ENCODE peak calls at places on chromosome 1, in five cellular contexts. O, I, D, J and Y are unnamed samples.

GRCh38 chr1:44406761-44407429 is 1.8 kb downstream of the RNF220 start:
- DNase-seq in J (no peak), I (no peak), D (no peak), O (peak; percentile 18), Y (peak; percentile 28)

GRCh38 chr1:153513023-153513422 is 22.8 kb downstream of the S100A6 start:
- DNase-seq in D (no peak), J (no peak), I (no peak), O (no peak), Y (no peak)

GRCh38 chr1:42734201-42735035 is 5.6 kb downstream of the CLDN19 start:
- DNase-seq in I (no peak), D (no peak), O (no peak), J (no peak), Y (no peak)

GRCh38 chr1:51313961-51314777 is 16.2 kb downstream of the TTC39A start:
- DNase-seq in D (no peak), O (no peak), I (no peak), J (no peak), Y (peak; percentile 85)

GRCh38 chr1:160429125-160429551 is 28.8 kb downstream of the VANGL2 start:
- DNase-seq in D (no peak), J (no peak), O (no peak), I (no peak), Y (no peak)

GRCh38 chr1:64167176-64167575 is 36.2 kb upstream of the UBE2U start:
- DNase-seq in D (no peak), I (no peak), J (no peak), O (no peak), Y (no peak)

GRCh38 chr1:185170291-185170848 is 13.4 kb downstream of the SWT1 start:
- DNase-seq in I (peak; percentile 5), O (peak; percentile 39), J (peak; percentile 52), D (no peak), Y (peak; percentile 77)

GRCh38 chr1:109864960-109865611 is 45.6 kb upstream of the CSF1 start:
- DNase-seq in D (no peak), J (peak; percentile 39), I (no peak), O (no peak), Y (peak; percentile 19)

GRCh38 chr1:8263806-8264205 is 54.1 kb upstream of the SLC45A1 start:
- DNase-seq in I (no peak), J (no peak), D (no peak), O (no peak), Y (no peak)

GRCh38 chr1:241336335-241336734 is 20.7 kb downstream of the RGS7 start:
- DNase-seq in O (no peak), I (no peak), D (no peak), J (no peak), Y (peak; percentile 31)

GRCh38 chr1:75198761-75199160 is 64.6 kb downstream of the LHX8 start:
- DNase-seq in J (no peak), O (no peak), D (no peak), I (no peak), Y (no peak)

GRCh38 chr1:48495166-48495565 is 23.2 kb upstream of the SPATA6 start:
- DNase-seq in J (no peak), O (no peak), D (no peak), I (no peak), Y (no peak)

GRCh38 chr1:246063013-246063616 is 444.0 kb downstream of the SMYD3 start:
- DNase-seq in O (no peak), D (no peak), I (no peak), J (no peak), Y (no peak)

GRCh38 chr1:48627467-48627866 is 149.2 kb downstream of the BEND5 start:
- DNase-seq in I (no peak), D (no peak), J (no peak), O (no peak), Y (no peak)

GRCh38 chr1:173506437-173506836 is 29.3 kb downstream of the PRDX6 start:
- DNase-seq in D (no peak), J (no peak), I (no peak), O (no peak), Y (no peak)

GRCh38 chr1:17075470-17076255 is 21.8 kb upstream of the SDHB start:
- DNase-seq in I (no peak), O (no peak), J (no peak), D (no peak), Y (peak; percentile 38)

GRCh38 chr1:43354936-43355335 is 3.8 kb upstream of the CDC20 start:
- DNase-seq in O (no peak), D (no peak), J (no peak), I (no peak), Y (no peak)

GRCh38 chr1:3747522-3747848 is 4.8 kb upstream of the CCDC27 start:
- DNase-seq in J (no peak), O (no peak), I (no peak), D (no peak), Y (no peak)

GRCh38 chr1:178324003-178324402 is 172.8 kb downstream of the CLEC20A start:
- DNase-seq in J (no peak), I (no peak), O (no peak), D (no peak), Y (no peak)

GRCh38 chr1:2470290-2471158 is 5.6 kb upstream of the PLCH2 start:
- DNase-seq in I (no peak), D (no peak), J (no peak), O (no peak), Y (no peak)

GRCh38 chr1:63073530-63074306 is 248.6 kb upstream of the FOXD3 start:
- DNase-seq in J (peak; percentile 39), O (no peak), D (no peak), I (no peak), Y (peak; percentile 16)

GRCh38 chr1:39508857-39509305 is 17.4 kb downstream of the BMP8A start:
- DNase-seq in D (no peak), O (no peak), J (no peak), I (no peak), Y (peak; percentile 13)

GRCh38 chr1:97567000-97567749 is 353.7 kb downstream of the DPYD start:
- DNase-seq in J (no peak), D (no peak), I (no peak), O (no peak), Y (no peak)

GRCh38 chr1:160428655-160429054 is 28.3 kb downstream of the VANGL2 start:
- DNase-seq in J (peak; percentile 30), O (no peak), I (no peak), D (no peak), Y (peak; percentile 61)

GRCh38 chr1:153678519-153679336 is at the start of gene NPR1:
- DNase-seq in J (no peak), I (no peak), D (no peak), O (no peak), Y (peak; percentile 50)

GRCh38 chr1:89799495-89799894 is 21.3 kb upstream of the LRRC8D start:
- DNase-seq in J (no peak), D (no peak), O (no peak), I (no peak), Y (peak; percentile 65)

GRCh38 chr1:231386472-231386871 is 35.6 kb downstream of the EGLN1 start:
- DNase-seq in D (no peak), I (no peak), O (no peak), J (no peak), Y (no peak)

GRCh38 chr1:5993553-5994510 is 1.6 kb upstream of the NPHP4 start:
- DNase-seq in O (no peak), I (no peak), J (no peak), D (peak; percentile 8), Y (no peak)

GRCh38 chr1:100643430-100644196 is 75.9 kb upstream of the VCAM1 start:
- DNase-seq in O (no peak), I (no peak), D (no peak), J (no peak), Y (peak; percentile 49)

GRCh38 chr1:17143760-17144159 is 24.5 kb upstream of the PADI2 start:
- DNase-seq in O (no peak), D (no peak), I (no peak), J (no peak), Y (no peak)